ENCODE peak calls at places on chromosomes 1 and 21, in eight cellular contexts. A is psoas muscle, N is endodermal cell, T is GM06990, H is fibroblast of the aortic adventitia, S is fibroblast of lung, X is heart left ventricle, D is B cell. E is an unnamed sample.

GRCh38 chr1:154772611-154773515 is 97.2 kb downstream of the KCNN3 start:
- DNase-seq in A (no peak), N (peak), T (no peak), H (no peak), S (no peak), X (no peak), D (no peak), E (no peak)

GRCh38 chr1:167981933-167982332 is 45.1 kb upstream of the MPC2 start:
- DNase-seq in A (no peak), N (no peak), T (no peak), H (no peak), S (peak), X (no peak), D (no peak), E (no peak)

GRCh38 chr1:147647796-147648633 is 22.3 kb downstream of the ACP6 start:
- DNase-seq in A (no peak), N (no peak), T (no peak), H (no peak), S (no peak), X (no peak), D (no peak), E (no peak)

GRCh38 chr1:200099040-200099439 is 71.5 kb downstream of the NR5A2 start:
- DNase-seq in A (no peak), N (no peak), T (no peak), H (peak), S (no peak), X (peak), D (no peak), E (no peak)

GRCh38 chr1:46345281-46345680 is 4.7 kb downstream of the NSUN4 start:
- DNase-seq in A (no peak), N (no peak), T (no peak), H (no peak), S (no peak), X (no peak), D (no peak), E (no peak)

GRCh38 chr1:226939439-226940028 is 560 bp upstream of the COQ8A start:
- DNase-seq in A (peak), N (no peak), T (no peak), H (no peak), S (no peak), X (peak), D (peak), E (no peak)

GRCh38 chr1:89794406-89794805 is 26.4 kb upstream of the LRRC8D start:
- DNase-seq in A (no peak), N (peak), T (no peak), H (peak), S (peak), X (no peak), D (no peak), E (no peak)

GRCh38 chr1:78104322-78104721 is 58.6 kb downstream of the GIPC2 start:
- DNase-seq in A (no peak), N (no peak), T (no peak), H (peak), S (peak), X (no peak), D (no peak), E (no peak)

GRCh38 chr1:204212715-204213114 is 1.1 kb downstream of the GOLT1A start:
- DNase-seq in A (no peak), N (peak), T (no peak), H (no peak), S (no peak), X (no peak), D (no peak), E (no peak)

GRCh38 chr1:224873645-224874369 is 55.7 kb upstream of the DNAH14 start:
- DNase-seq in A (no peak), N (no peak), T (no peak), H (peak), S (peak), X (no peak), D (no peak), E (no peak)

GRCh38 chr1:62746086-62746808 is 37.7 kb upstream of the ATG4C start:
- DNase-seq in A (no peak), N (no peak), T (peak), H (peak), S (peak), X (no peak), D (no peak), E (peak)

GRCh38 chr1:26537951-26538352 is 8.4 kb downstream of the RPS6KA1 start:
- DNase-seq in A (no peak), N (peak), T (no peak), H (peak), S (peak), X (no peak), D (peak), E (peak)

GRCh38 chr1:207495816-207496792 is at the start of gene CR1:
- DNase-seq in A (peak), N (peak), T (peak), H (no peak), S (peak), X (peak), D (peak), E (peak)

GRCh38 chr1:114234408-114235119 is 80.9 kb upstream of the SYT6 start:
- DNase-seq in A (no peak), N (no peak), T (no peak), H (no peak), S (no peak), X (no peak), D (no peak), E (peak)

GRCh38 chr21:31872452-31873274 is at the start of gene HUNK:
- DNase-seq in A (peak), N (peak), T (peak), H (peak), S (peak), X (no peak), D (no peak), E (no peak)

GRCh38 chr1:206693029-206693428 is 8.3 kb downstream of the MAPKAPK2 start:
- DNase-seq in A (peak), N (no peak), T (no peak), H (peak), S (peak), X (peak), D (no peak), E (no peak)

GRCh38 chr1:174114788-174115448 is 44.4 kb upstream of the RABGAP1L start:
- DNase-seq in A (no peak), N (peak), T (no peak), H (peak), S (peak), X (no peak), D (no peak), E (peak)

GRCh38 chr1:41618871-41619270 is 134.4 kb upstream of the EDN2 start:
- DNase-seq in A (no peak), N (no peak), T (no peak), H (no peak), S (no peak), X (no peak), D (no peak), E (no peak)

GRCh38 chr1:42849944-42850343 is 3.5 kb downstream of the ZNF691 start:
- DNase-seq in A (no peak), N (no peak), T (no peak), H (no peak), S (no peak), X (no peak), D (no peak), E (no peak)

GRCh38 chr1:119046429-119047039 is 58.4 kb upstream of the TBX15 start:
- DNase-seq in A (no peak), N (no peak), T (no peak), H (peak), S (peak), X (peak), D (no peak), E (no peak)

GRCh38 chr1:153987621-153988020 is 1.5 kb upstream of the RAB13 start:
- DNase-seq in A (no peak), N (no peak), T (no peak), H (no peak), S (no peak), X (no peak), D (no peak), E (no peak)

GRCh38 chr1:78607944-78608343 is 12.3 kb upstream of the IFI44L start:
- DNase-seq in A (no peak), N (peak), T (no peak), H (no peak), S (no peak), X (no peak), D (no peak), E (no peak)

GRCh38 chr1:28417441-28418277 is 48.1 kb downstream of the PHACTR4 start:
- DNase-seq in A (no peak), N (no peak), T (no peak), H (peak), S (peak), X (no peak), D (no peak), E (no peak)

GRCh38 chr1:46611691-46612221 is 4.9 kb downstream of the MOB3C start:
- DNase-seq in A (peak), N (peak), T (no peak), H (no peak), S (peak), X (no peak), D (no peak), E (no peak)

GRCh38 chr21:26570203-26570602 is 2.9 kb downstream of the CYYR1 start:
- DNase-seq in A (no peak), N (no peak), T (no peak), H (no peak), S (no peak), X (peak), D (no peak), E (no peak)

GRCh38 chr1:31788825-31789256 is 24.7 kb upstream of the ADGRB2 start:
- DNase-seq in A (no peak), N (no peak), T (no peak), H (peak), S (peak), X (no peak), D (no peak), E (no peak)

GRCh38 chr1:68442822-68443556 is 6.8 kb downstream of the RPE65 start:
- DNase-seq in A (no peak), N (peak), T (peak), H (peak), S (peak), X (no peak), D (peak), E (peak)

GRCh38 chr1:153506386-153506785 is 29.4 kb downstream of the S100A6 start:
- DNase-seq in A (no peak), N (no peak), T (no peak), H (no peak), S (no peak), X (peak), D (no peak), E (no peak)

GRCh38 chr1:71049951-71050598 is 2.5 kb upstream of the PTGER3 start:
- DNase-seq in A (no peak), N (peak), T (no peak), H (peak), S (peak), X (no peak), D (no peak), E (peak)

GRCh38 chr1:228884615-228885566 is 149.6 kb downstream of the RHOU start:
- DNase-seq in A (no peak), N (no peak), T (no peak), H (no peak), S (peak), X (no peak), D (peak), E (no peak)

GRCh38 chr1:154624756-154625643 is 17.0 kb upstream of the ADAR start:
- DNase-seq in A (no peak), N (no peak), T (no peak), H (peak), S (peak), X (no peak), D (no peak), E (no peak)

GRCh38 chr1:43935711-43936427 is 2.3 kb downstream of the ARTN start:
- DNase-seq in A (no peak), N (peak), T (peak), H (no peak), S (no peak), X (no peak), D (no peak), E (no peak)

GRCh38 chr1:76465030-76465429 is 390.5 kb downstream of the ST6GALNAC3 start:
- DNase-seq in A (no peak), N (no peak), T (no peak), H (peak), S (peak), X (no peak), D (no peak), E (no peak)

GRCh38 chr1:176494436-176494835 is 31.5 kb downstream of the PAPPA2 start:
- DNase-seq in A (no peak), N (no peak), T (no peak), H (peak), S (no peak), X (peak), D (no peak), E (no peak)

GRCh38 chr1:167555971-167556714 is 2.6 kb upstream of the CREG1 start:
- DNase-seq in A (peak), N (peak), T (peak), H (peak), S (peak), X (peak), D (peak), E (peak)

GRCh38 chr1:210250998-210251679 is 18.5 kb downstream of the SERTAD4 start:
- DNase-seq in A (no peak), N (peak), T (no peak), H (no peak), S (peak), X (peak), D (no peak), E (no peak)

GRCh38 chr1:19203440-19203839 is 6.6 kb downstream of the UBR4 start:
- DNase-seq in A (no peak), N (no peak), T (no peak), H (peak), S (peak), X (peak), D (no peak), E (no peak)

GRCh38 chr1:87951852-87952251 is 623.2 kb downstream of the LMO4 start:
- DNase-seq in A (no peak), N (no peak), T (no peak), H (peak), S (peak), X (no peak), D (no peak), E (no peak)

GRCh38 chr1:242243472-242243871 is 244.6 kb upstream of the MAP1LC3C start:
- DNase-seq in A (no peak), N (no peak), T (no peak), H (no peak), S (no peak), X (no peak), D (no peak), E (peak)

GRCh38 chr1:112316254-112316653 is 79.8 kb upstream of the CTTNBP2NL start:
- DNase-seq in A (no peak), N (no peak), T (no peak), H (no peak), S (no peak), X (no peak), D (no peak), E (no peak)

GRCh38 chr1:112318263-112318662 is 77.8 kb upstream of the CTTNBP2NL start:
- DNase-seq in A (no peak), N (no peak), T (no peak), H (no peak), S (no peak), X (no peak), D (no peak), E (no peak)

GRCh38 chr1:112318698-112319370 is 77.2 kb upstream of the CTTNBP2NL start:
- DNase-seq in A (no peak), N (no peak), T (no peak), H (no peak), S (no peak), X (no peak), D (no peak), E (no peak)

GRCh38 chr1:112317140-112317539 is 78.9 kb upstream of the CTTNBP2NL start:
- DNase-seq in A (no peak), N (no peak), T (no peak), H (no peak), S (no peak), X (no peak), D (no peak), E (no peak)

DNA sequence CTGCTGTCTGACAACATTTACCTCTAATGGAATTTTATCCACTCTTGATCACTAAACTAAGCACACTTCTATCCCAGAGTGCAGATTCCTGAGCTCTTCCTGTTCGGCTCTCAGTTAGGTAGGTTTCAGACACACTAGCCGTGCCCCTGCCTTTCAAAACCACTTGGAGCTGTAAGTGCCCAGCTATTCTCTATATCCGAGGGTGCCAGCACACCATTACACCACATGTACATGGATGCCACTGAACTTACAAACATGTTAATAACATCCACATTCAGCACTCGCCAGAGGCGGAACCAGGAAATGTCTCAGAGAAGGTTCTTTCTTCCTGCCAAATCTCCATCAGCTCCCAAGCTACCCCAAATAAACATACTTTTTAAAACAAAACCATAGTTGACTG is 78.5 kb upstream of the CTTNBP2NL start:
- DNase-seq in A (no peak), N (no peak), T (no peak), H (peak), S (no peak), X (no peak), D (no peak), E (no peak)
- TF ChIP-seq CTCF in A (no peak), N (no peak), T (no peak), H (no peak), S (no peak), X (no peak), D (no peak), E (no peak)

GRCh38 chr21:37366488-37367300 is at the start of gene DYRK1A:
- DNase-seq in A (peak), N (peak), T (peak), H (peak), S (peak), X (peak), D (peak), E (peak)
- TF ChIP-seq CTCF in A (no peak), N (no peak), T (no peak), H (no peak), S (no peak), X (no peak), D (no peak), E (no peak)

GRCh38 chr1:86692636-86693035 is 11.7 kb upstream of the SH3GLB1 start:
- DNase-seq in A (no peak), N (no peak), T (no peak), H (no peak), S (no peak), X (no peak), D (no peak), E (no peak)

GRCh38 chr1:86687595-86687994 is 16.8 kb upstream of the SH3GLB1 start:
- DNase-seq in A (no peak), N (no peak), T (no peak), H (peak), S (peak), X (no peak), D (no peak), E (no peak)
- TF ChIP-seq CTCF in A (no peak), N (no peak), T (no peak), H (no peak), S (no peak), X (peak), D (peak), E (no peak)

GRCh38 chr1:113137563-113137962 is 64.6 kb downstream of the LRIG2 start:
- DNase-seq in A (no peak), N (no peak), T (no peak), H (no peak), S (no peak), X (no peak), D (no peak), E (no peak)
- TF ChIP-seq CTCF in A (no peak), N (no peak), T (no peak), H (no peak), S (no peak), X (no peak), D (no peak), E (no peak)

GRCh38 chr1:232899839-232900238 is 50.6 kb upstream of the NTPCR start:
- DNase-seq in A (no peak), N (no peak), T (no peak), H (no peak), S (no peak), X (no peak), D (no peak), E (no peak)

GRCh38 chr1:232897949-232898465 is 52.4 kb upstream of the NTPCR start:
- DNase-seq in A (no peak), N (no peak), T (no peak), H (no peak), S (no peak), X (no peak), D (no peak), E (no peak)

GRCh38 chr1:232900818-232901217 is 49.6 kb upstream of the NTPCR start:
- DNase-seq in A (peak), N (no peak), T (no peak), H (no peak), S (no peak), X (peak), D (no peak), E (no peak)

GRCh38 chr1:232901255-232901654 is 49.2 kb upstream of the NTPCR start:
- DNase-seq in A (no peak), N (no peak), T (no peak), H (no peak), S (no peak), X (no peak), D (no peak), E (peak)

GRCh38 chr1:232899278-232899677 is 51.1 kb upstream of the NTPCR start:
- DNase-seq in A (no peak), N (no peak), T (no peak), H (no peak), S (no peak), X (no peak), D (no peak), E (no peak)
- TF ChIP-seq CTCF in A (no peak), N (no peak), T (no peak), H (no peak), S (no peak), X (no peak), D (no peak), E (no peak)